ENCODE peak calls at places on chromosomes 11 and 22, in four cellular contexts. Y, O, M and I are unnamed samples.
A peak's percentile ranks its signal among the peaks of the same experiment; 100 is the strongest.

GRCh38 chr22:38081941-38082828 is 1.8 kb downstream of the SLC16A8 start:
- DNase-seq in M (no peak), O (no peak), Y (no peak), I (no peak)

GRCh38 chr11:110367571-110367970 is 62.2 kb upstream of the FDX1 start:
- DNase-seq in O (no peak), Y (no peak), M (no peak), I (no peak)

GRCh38 chr22:49807780-49808708 is 19.6 kb downstream of the BRD1 start:
- DNase-seq in Y (no peak), O (no peak), M (peak; percentile 80), I (peak; percentile 31)

GRCh38 chr11:35036642-35037041 is 102.3 kb upstream of the CD44 start:
- DNase-seq in M (no peak), Y (peak; percentile 73), O (no peak), I (no peak)

GRCh38 chr11:86805873-86806310 is 5.5 kb downstream of the PRSS23 start:
- DNase-seq in M (no peak), O (no peak), Y (no peak), I (no peak)

GRCh38 chr22:43498856-43499253 is 87.0 kb downstream of the MPPED1 start:
- DNase-seq in O (no peak), M (no peak), Y (no peak), I (no peak)

GRCh38 chr11:75490221-75491181 is 35.2 kb downstream of the GDPD5 start:
- DNase-seq in Y (peak; percentile 64), M (no peak), O (no peak), I (no peak)

GRCh38 chr22:44500623-44501022 is 2.6 kb upstream of the RTL6 start:
- DNase-seq in Y (no peak), O (no peak), M (no peak), I (no peak)

GRCh38 chr22:45263790-45264269 is 20.9 kb upstream of the UPK3A start:
- DNase-seq in Y (peak; percentile 70), M (no peak), O (peak; percentile 22), I (no peak)

GRCh38 chr11:59528741-59529140 is 17.4 kb downstream of the OR4D9 start:
- DNase-seq in O (no peak), M (no peak), Y (no peak), I (no peak)

GRCh38 chr11:70586261-70587094 is 188.1 kb downstream of the CTTN start:
- DNase-seq in M (no peak), Y (no peak), O (no peak), I (no peak)

GRCh38 chr11:128493570-128493965 is 93.8 kb downstream of the ETS1 start:
- DNase-seq in Y (no peak), M (no peak), O (no peak), I (no peak)

GRCh38 chr11:83024270-83024854 is 47.3 kb downstream of the RAB30 start:
- DNase-seq in M (no peak), O (no peak), Y (no peak), I (no peak)

GRCh38 chr11:45593992-45594391 is 71.4 kb downstream of the CHST1 start:
- DNase-seq in O (no peak), Y (peak; percentile 20), M (no peak), I (no peak)

GRCh38 chr11:33620423-33621120 is 80.1 kb downstream of the C11orf91 start:
- DNase-seq in Y (peak; percentile 74), O (peak; percentile 34), M (no peak), I (no peak)

GRCh38 chr11:33530824-33531223 is 169.8 kb downstream of the C11orf91 start:
- DNase-seq in Y (peak; percentile 78), M (no peak), O (no peak), I (no peak)

GRCh38 chr22:26797910-26798309 is 140.5 kb downstream of the MIAT start:
- DNase-seq in O (no peak), M (no peak), Y (no peak), I (no peak)

GRCh38 chr11:85813721-85814120 is 2.8 kb upstream of the SYTL2 start:
- DNase-seq in O (no peak), M (no peak), Y (no peak), I (no peak)

GRCh38 chr22:36328635-36329216 is 59.0 kb downstream of the MYH9 start:
- DNase-seq in O (peak; percentile 70), Y (peak; percentile 99), M (peak; percentile 59), I (peak; percentile 56)

GRCh38 chr11:81444306-81444705 is 1289.4 kb downstream of the FAM181B start:
- DNase-seq in O (no peak), Y (no peak), M (no peak), I (no peak)

GRCh38 chr11:65444314-65445051 is 21.9 kb downstream of the NEAT1 start:
- DNase-seq in M (no peak), O (no peak), Y (no peak), I (no peak)

GRCh38 chr22:29207231-29207550 is 1.5 kb downstream of the EMID1 start:
- DNase-seq in Y (no peak), O (no peak), M (no peak), I (no peak)

GRCh38 chr11:59759900-59760299 is 4.7 kb downstream of the STX3 start:
- DNase-seq in M (no peak), O (no peak), Y (no peak), I (no peak)

GRCh38 chr22:47293368-47294221 is 531.1 kb downstream of the TBC1D22A start:
- DNase-seq in M (no peak), Y (no peak), O (no peak), I (no peak)